ENCODE peak calls at places on chromosome 1, in four cellular contexts. Q, T, H and U are unnamed samples.

GRCh38 chr1:51957618-51958017 is 32.9 kb downstream of the RAB3B start:
- DNase-seq in T (no peak), H (no peak), Q (peak), U (no peak)

GRCh38 chr1:22542886-22543285 is 20.4 kb upstream of the EPHA8 start:
- DNase-seq in T (no peak), H (no peak), Q (no peak), U (no peak)

GRCh38 chr1:231639819-231640218 is 13.2 kb downstream of the DISC1 start:
- DNase-seq in T (no peak), H (no peak), Q (no peak), U (no peak)

GRCh38 chr1:9112961-9113880 is 15.7 kb downstream of the GPR157 start:
- DNase-seq in Q (no peak), T (no peak), H (peak), U (no peak)

GRCh38 chr1:16718908-16719533 is 21.3 kb upstream of the RNU1-4 start:
- DNase-seq in T (no peak), H (no peak), Q (peak), U (no peak)

GRCh38 chr1:62247391-62248168 is 52.9 kb downstream of the L1TD1 start:
- DNase-seq in H (no peak), Q (no peak), T (no peak), U (no peak)

GRCh38 chr1:237891979-237892378 is 1.3 kb upstream of the ZP4 start:
- DNase-seq in H (no peak), Q (no peak), T (no peak), U (no peak)

GRCh38 chr1:169457443-169457842 is 28.3 kb downstream of the SLC19A2 start:
- DNase-seq in T (no peak), Q (no peak), H (no peak), U (no peak)

GRCh38 chr1:29953938-29954337 is 717.6 kb downstream of the PTPRU start:
- DNase-seq in Q (no peak), H (no peak), T (no peak), U (no peak)

GRCh38 chr1:11634759-11635158 is 19.5 kb downstream of the FBXO2 start:
- DNase-seq in T (no peak), Q (no peak), H (no peak), U (no peak)

GRCh38 chr1:214419650-214420049 is 131.8 kb downstream of the PTPN14 start:
- DNase-seq in Q (peak), H (no peak), T (no peak), U (no peak)

GRCh38 chr1:17658837-17659236 is 96.3 kb upstream of the ACTL8 start:
- DNase-seq in Q (no peak), H (no peak), T (no peak), U (no peak)

GRCh38 chr1:53550201-53550741 is 91.1 kb downstream of the DMRTB1 start:
- DNase-seq in H (no peak), T (no peak), Q (no peak), U (no peak)

GRCh38 chr1:11594222-11594621 is 60.0 kb downstream of the FBXO2 start:
- DNase-seq in H (peak), Q (peak), T (no peak), U (peak)

GRCh38 chr1:31199301-31199790 is 40.3 kb downstream of the NKAIN1 start:
- DNase-seq in H (no peak), Q (no peak), T (no peak), U (no peak)

GRCh38 chr1:68751723-68752122 is 254.8 kb upstream of the DEPDC1 start:
- DNase-seq in H (no peak), Q (no peak), T (no peak), U (no peak)

GRCh38 chr1:183883629-183884028 is 78.7 kb downstream of the RGL1 start:
- DNase-seq in H (no peak), T (no peak), Q (no peak), U (no peak)

GRCh38 chr1:166952002-166952746 is 23.2 kb downstream of the ILDR2 start:
- DNase-seq in Q (no peak), H (peak), T (no peak), U (peak)

GRCh38 chr1:89706700-89707012 is 73.7 kb downstream of the LRRC8C start:
- DNase-seq in T (no peak), H (no peak), Q (no peak), U (no peak)

GRCh38 chr1:161242313-161242712 is 4.3 kb upstream of the NR1I3 start:
- DNase-seq in T (no peak), H (no peak), Q (no peak), U (no peak)

DNA sequence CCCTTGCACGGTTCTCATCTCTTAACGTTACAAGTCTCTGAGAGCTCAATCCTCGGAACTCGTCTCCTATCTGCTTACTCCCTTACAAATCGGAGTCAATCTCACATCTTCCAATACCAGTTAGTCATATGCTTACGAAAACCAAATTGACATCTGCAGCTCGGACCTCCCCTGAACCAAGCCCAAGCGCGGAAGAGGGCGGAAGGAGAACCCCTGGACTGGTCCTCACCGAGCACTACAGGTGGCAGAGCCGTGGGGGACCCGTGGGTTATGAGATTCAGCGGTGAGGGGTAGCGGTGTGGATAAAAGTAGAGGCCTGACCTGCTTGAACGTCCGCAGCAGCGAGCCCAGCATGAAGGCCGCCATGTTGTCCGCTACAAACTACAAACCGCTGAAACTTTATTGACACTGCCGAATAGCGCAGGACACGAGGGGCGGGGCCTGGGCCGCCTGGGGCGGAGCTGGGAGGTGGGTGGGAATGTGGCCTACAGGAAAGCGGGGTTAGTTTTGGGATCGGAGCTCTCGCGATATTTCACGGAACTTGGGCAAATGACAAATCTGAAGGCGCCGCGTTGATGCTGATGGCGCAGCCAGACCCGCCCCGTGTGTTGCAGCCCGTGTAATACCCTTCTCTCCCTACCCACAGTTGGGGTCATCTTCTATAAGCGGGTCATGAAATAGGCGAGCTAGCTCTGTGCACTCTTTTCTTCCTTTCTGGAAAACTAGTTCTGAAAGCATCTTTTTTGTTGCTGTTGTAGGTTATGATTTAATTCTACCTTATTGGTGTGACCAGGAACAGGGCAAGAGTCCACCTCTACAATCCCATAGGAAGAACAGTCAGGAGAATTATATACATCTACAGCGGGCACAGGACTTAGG is at the start of gene MRPS14:
- DNase-seq in Q (peak), H (peak), T (peak), U (peak)
- TF ChIP-seq REST in Q (no peak), H (no peak), T (no peak), U (no peak)

DNA sequence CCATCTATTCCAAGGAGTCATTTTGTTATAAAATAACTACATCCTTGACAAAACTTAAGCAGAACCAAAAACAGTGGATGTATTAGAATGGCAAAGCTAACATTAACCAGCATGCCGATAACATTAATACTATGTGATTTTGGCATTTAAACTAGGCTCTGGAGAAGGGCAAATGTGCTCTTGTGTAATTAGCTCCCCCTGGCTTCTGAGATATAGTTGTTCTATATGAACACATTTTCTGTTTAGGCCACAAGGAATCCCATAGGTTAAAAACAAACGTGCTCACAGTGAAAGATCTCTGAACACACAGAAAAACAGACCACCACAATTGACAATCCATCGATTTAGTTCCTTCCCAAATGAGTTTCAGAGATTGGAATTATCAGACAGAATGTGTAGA is 57.4 kb upstream of the TARS2 start:
- DNase-seq in H (peak), T (no peak), Q (peak), U (no peak)
- TF ChIP-seq ZNF274 in H (no peak), T (no peak), Q (no peak), U (no peak)

GRCh38 chr1:153987621-153988020 is 1.5 kb upstream of the RAB13 start:
- DNase-seq in T (no peak), H (no peak), Q (no peak), U (no peak)

GRCh38 chr1:153991806-153992205 is 1.2 kb downstream of the RPS27 start:
- DNase-seq in H (no peak), Q (no peak), T (no peak), U (no peak)

GRCh38 chr1:153991151-153991472 is 550 bp downstream of the RPS27 start:
- DNase-seq in Q (no peak), T (no peak), H (no peak), U (no peak)

GRCh38 chr1:153985984-153986761 is at the start of gene RAB13:
- DNase-seq in Q (peak), H (peak), T (no peak), U (peak)

GRCh38 chr1:153990468-153991150 is at the start of gene RPS27:
- DNase-seq in H (peak), Q (peak), T (peak), U (peak)
- TF ChIP-seq REST in H (no peak), Q (no peak), T (peak), U (no peak)

GRCh38 chr1:228259951-228260350 is 52.1 kb downstream of the OBSCN start:
- DNase-seq in Q (peak), T (no peak), H (peak), U (no peak)

GRCh38 chr1:228259368-228259894 is 51.6 kb downstream of the OBSCN start:
- DNase-seq in Q (no peak), H (no peak), T (no peak), U (no peak)

GRCh38 chr1:228261706-228262105 is 53.9 kb downstream of the OBSCN start:
- DNase-seq in T (no peak), H (no peak), Q (no peak), U (no peak)

GRCh38 chr1:228258486-228258885 is 50.6 kb downstream of the OBSCN start:
- DNase-seq in Q (no peak), T (no peak), H (no peak), U (no peak)

GRCh38 chr1:228256626-228257375 is 49.0 kb downstream of the OBSCN start:
- DNase-seq in T (no peak), H (no peak), Q (no peak), U (no peak)
- TF ChIP-seq ZNF274 in T (no peak), H (no peak), Q (no peak), U (no peak)

GRCh38 chr1:241775021-241775420 is 73.0 kb upstream of the EXO1 start:
- DNase-seq in H (no peak), Q (peak), T (no peak), U (no peak)
- TF ChIP-seq REST in H (no peak), Q (no peak), T (no peak), U (no peak)

DNA sequence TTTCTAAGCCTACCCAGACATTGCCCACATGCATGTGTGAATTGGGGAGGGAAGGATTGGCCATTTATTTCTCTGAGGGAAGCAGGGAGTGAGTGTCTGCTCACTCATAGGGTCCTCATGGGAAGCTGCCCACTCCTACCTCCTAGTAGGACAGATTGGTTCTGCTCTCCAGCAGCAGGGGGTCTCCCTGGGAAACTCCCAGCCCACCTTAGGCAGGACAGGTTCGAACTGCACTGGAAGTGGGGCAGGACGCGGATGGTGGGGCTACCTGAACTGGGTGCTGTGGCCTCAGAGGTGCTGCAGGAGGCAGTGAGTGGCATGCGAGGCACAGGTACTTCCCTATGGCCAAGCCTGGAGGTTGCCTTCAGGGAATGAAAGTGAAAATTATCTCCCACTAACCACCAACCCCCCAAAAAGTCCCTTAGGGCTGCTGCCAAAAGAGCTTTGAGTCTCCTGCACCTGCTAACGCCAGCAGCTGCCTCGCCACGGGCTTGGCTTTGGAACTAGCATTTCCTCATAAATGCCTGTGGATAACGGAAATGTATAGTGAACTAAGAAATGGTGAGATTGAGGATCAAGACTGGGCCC is 157.0 kb upstream of the COA6 start:
- DNase-seq in T (peak), Q (no peak), H (no peak), U (no peak)
- TF ChIP-seq ZNF274 in T (no peak), Q (no peak), H (no peak), U (no peak)

DNA sequence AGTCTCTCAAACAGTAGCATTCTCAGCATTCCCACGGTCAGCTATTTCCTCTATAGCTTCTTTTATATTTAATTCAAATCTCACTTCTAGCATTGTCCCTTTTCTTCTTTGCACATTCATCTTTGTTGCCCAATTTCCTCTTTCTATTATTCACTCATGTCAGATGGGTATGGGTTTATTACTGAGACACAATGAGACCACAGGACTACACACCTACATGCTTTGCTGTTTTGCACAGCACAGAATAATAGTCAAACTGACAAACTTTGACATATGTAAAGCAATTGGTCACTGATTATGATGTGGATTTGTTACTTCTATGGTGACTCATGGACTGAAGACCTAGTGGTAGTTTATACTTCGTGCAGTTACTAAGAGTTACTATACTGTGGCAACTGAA is 5.8 kb upstream of the CD1C start:
- DNase-seq in T (peak), H (no peak), Q (no peak), U (no peak)
- TF ChIP-seq REST in T (no peak), H (no peak), Q (no peak), U (no peak)

GRCh38 chr1:154807048-154807591 is 63.0 kb downstream of the KCNN3 start:
- DNase-seq in H (no peak), Q (no peak), T (peak), U (no peak)
- TF ChIP-seq ZNF274 in H (no peak), Q (no peak), T (no peak), U (no peak)